ENCODE peak calls at places on chromosomes 16 and 17, in four cellular contexts. A, M, B and I are unnamed samples.

GRCh38 chr16:86566966-86567700 is 504 bp downstream of the FOXC2 start:
- DNase-seq in A (peak; percentile 82), M (peak; percentile 75), B (no peak), I (no peak)

GRCh38 chr17:73135774-73136173 is 29.0 kb upstream of the SSTR2 start:
- DNase-seq in A (no peak), M (no peak), B (no peak), I (no peak)

GRCh38 chr17:59848778-59849177 is 44.0 kb downstream of the TUBD1 start:
- DNase-seq in A (no peak), M (peak; percentile 94), B (peak; percentile 60), I (no peak)

GRCh38 chr17:38605230-38605851 is 411 bp downstream of the SRCIN1 start:
- DNase-seq in A (peak; percentile 89), M (no peak), B (no peak), I (peak; percentile 31)

GRCh38 chr17:40482722-40483121 is 18.7 kb downstream of the TNS4 start:
- DNase-seq in A (no peak), M (no peak), B (no peak), I (no peak)

GRCh38 chr16:62201911-62202310 is 165.7 kb upstream of the CDH8 start:
- DNase-seq in A (no peak), M (no peak), B (no peak), I (no peak)

GRCh38 chr16:52191533-52192134 is 355.3 kb downstream of the TOX3 start:
- DNase-seq in A (peak; percentile 84), M (peak; percentile 73), B (peak; percentile 82), I (peak; percentile 18)

GRCh38 chr17:78583091-78583490 is 5.9 kb upstream of the DNAH17 start:
- DNase-seq in A (peak; percentile 31), M (no peak), B (peak; percentile 25), I (no peak)

GRCh38 chr17:80159984-80160383 is 9.8 kb upstream of the CARD14 start:
- DNase-seq in A (no peak), M (no peak), B (no peak), I (no peak)

GRCh38 chr16:11283820-11284248 is 2.7 kb upstream of the PRM1 start:
- DNase-seq in A (peak; percentile 33), M (no peak), B (no peak), I (no peak)

GRCh38 chr16:81520151-81520470 is 75.5 kb downstream of the CMIP start:
- DNase-seq in A (no peak), M (no peak), B (no peak), I (no peak)

GRCh38 chr17:6489016-6489550 is 44.8 kb downstream of the PIMREG start:
- DNase-seq in A (no peak), M (no peak), B (no peak), I (no peak)

GRCh38 chr17:7884581-7885356 is 3.8 kb upstream of the CHD3 start:
- DNase-seq in A (peak; percentile 48), M (no peak), B (no peak), I (peak; percentile 66)

GRCh38 chr17:17841620-17842025 is 4.8 kb upstream of the SREBF1 start:
- DNase-seq in A (no peak), M (no peak), B (no peak), I (no peak)

GRCh38 chr17:1649844-1650409 is at the start of gene RILP:
- DNase-seq in A (no peak), M (peak; percentile 42), B (peak; percentile 98), I (no peak)

GRCh38 chr17:27895110-27895895 is 2.1 kb upstream of the LYRM9 start:
- DNase-seq in A (no peak), M (no peak), B (no peak), I (no peak)

GRCh38 chr17:21573961-21574610 is 118.2 kb upstream of the KCNJ18 start:
- DNase-seq in A (no peak), M (peak; percentile 85), B (peak; percentile 12), I (no peak)

GRCh38 chr17:78130439-78131101 is at the start of gene TMC8:
- DNase-seq in A (no peak), M (no peak), B (peak; percentile 66), I (peak; percentile 92)

GRCh38 chr17:55601874-55602364 is 90.7 kb upstream of the SMIM36 start:
- DNase-seq in A (peak; percentile 81), M (peak; percentile 76), B (peak; percentile 5), I (no peak)

GRCh38 chr17:81566461-81567126 is 14.4 kb upstream of the FAAP100 start:
- DNase-seq in A (no peak), M (peak; percentile 89), B (peak; percentile 70), I (no peak)

GRCh38 chr16:80570106-80570478 is 29.3 kb downstream of the DYNLRB2 start:
- DNase-seq in A (no peak), M (peak; percentile 67), B (peak; percentile 31), I (no peak)

GRCh38 chr17:70110443-70110880 is 35.4 kb downstream of the KCNJ16 start:
- DNase-seq in A (no peak), M (peak; percentile 33), B (peak; percentile 83), I (no peak)

GRCh38 chr16:83393196-83393981 is 414.4 kb upstream of the HSBP1 start:
- DNase-seq in A (peak; percentile 15), M (no peak), B (no peak), I (no peak)
- H3K27ac ChIP-seq in A (no peak overlapping the region), M (no peak overlapping the region), B (no peak overlapping the region), I (no peak overlapping the region)

DNA sequence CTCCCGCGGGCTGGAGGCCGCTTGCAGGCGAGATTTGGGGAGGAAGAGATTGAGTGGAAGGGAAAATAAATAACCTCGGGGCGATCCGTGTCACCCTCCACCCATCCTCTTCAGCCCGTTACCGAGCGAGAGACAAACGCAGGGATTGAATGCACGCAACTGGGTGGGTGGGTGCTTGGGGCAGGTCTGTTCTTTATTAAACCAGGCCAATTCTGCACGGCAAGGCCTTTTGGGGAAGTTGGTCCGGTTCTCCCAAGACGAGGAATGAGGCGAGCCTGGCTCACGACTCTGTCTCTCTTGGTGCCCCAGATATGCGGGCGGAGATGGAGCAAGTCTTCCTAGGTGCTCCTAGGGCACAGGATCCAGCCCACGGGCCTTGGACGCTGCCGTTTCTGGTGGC is 396 bp upstream of the HOXB7 start:
- DNase-seq in A (no peak), M (no peak), B (no peak), I (no peak)
- H3K4me3 ChIP-seq in A (peak overlapping the region; percentile 3), M (peak overlapping the region; percentile 80), B (peak overlapping the region; percentile 37), I (peak overlapping the region; percentile 90)

DNA sequence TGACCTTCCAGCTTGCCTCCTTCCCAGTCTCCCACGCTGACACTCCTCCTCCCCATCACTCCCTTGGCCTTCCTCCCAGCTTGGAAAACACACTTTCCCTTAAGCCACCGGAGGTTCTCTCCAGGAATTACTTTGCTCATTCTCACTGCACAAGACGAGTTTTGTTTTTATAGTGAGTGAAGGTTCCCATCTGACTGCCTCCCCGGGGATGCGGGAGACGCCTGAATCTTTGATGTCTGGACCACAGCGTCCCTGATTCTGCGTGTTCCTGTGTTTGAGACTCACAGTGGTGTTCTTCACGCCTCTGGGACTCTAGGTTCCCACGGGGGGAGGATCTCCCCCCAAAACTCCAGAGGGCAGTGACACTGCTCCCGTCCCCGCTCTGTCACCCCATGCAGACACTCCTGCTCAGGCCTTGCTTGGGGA is 2.0 kb downstream of the DNAI2 start:
- DNase-seq in A (no peak), M (no peak), B (no peak), I (no peak)
- H3K27ac ChIP-seq in A (no peak overlapping the region), M (no peak overlapping the region), B (no peak overlapping the region), I (no peak overlapping the region)

GRCh38 chr16:27315333-27316037 is 1.7 kb downstream of the IL4R start:
- DNase-seq in A (peak; percentile 43), M (peak; percentile 36), B (peak; percentile 68), I (no peak)
- H3K4me3 ChIP-seq in A (no peak overlapping the region), M (peak overlapping the region; percentile 84), B (peak overlapping the region; percentile 12), I (peak overlapping the region; percentile 90)